ENCODE peak calls at places on chromosomes 16 and 17, in six cellular contexts. One of them, this sample, is unnamed.

GRCh38 chr16:82720414-82720813 is 93.6 kb downstream of the CDH13 start:
- DNase-seq in lung: no peak
- DNase-seq in AG09309: no peak
- DNase-seq in fibroblast of the aortic adventitia: no peak
- DNase-seq in heart left ventricle: no peak
- DNase-seq in body of pancreas: no peak
- DNase-seq in this sample: no peak

GRCh38 chr17:47708864-47709541 is 15.0 kb downstream of the TBKBP1 start:
- DNase-seq in lung: no peak
- DNase-seq in AG09309: no peak
- DNase-seq in fibroblast of the aortic adventitia: peak
- DNase-seq in heart left ventricle: peak
- DNase-seq in body of pancreas: no peak
- DNase-seq in this sample: peak

GRCh38 chr17:19398301-19399181 is 11.6 kb upstream of the MFAP4 start:
- DNase-seq in lung: peak
- DNase-seq in AG09309: no peak
- DNase-seq in fibroblast of the aortic adventitia: peak
- DNase-seq in heart left ventricle: no peak
- DNase-seq in body of pancreas: peak
- DNase-seq in this sample: peak

GRCh38 chr17:1179112-1179634 is 608 bp downstream of the ABR start:
- DNase-seq in lung: no peak
- DNase-seq in AG09309: no peak
- DNase-seq in fibroblast of the aortic adventitia: no peak
- DNase-seq in heart left ventricle: no peak
- DNase-seq in body of pancreas: no peak
- DNase-seq in this sample: no peak

GRCh38 chr16:4909825-4910224 is 27.1 kb downstream of the PPL start:
- DNase-seq in lung: no peak
- DNase-seq in AG09309: no peak
- DNase-seq in fibroblast of the aortic adventitia: no peak
- DNase-seq in heart left ventricle: no peak
- DNase-seq in body of pancreas: no peak
- DNase-seq in this sample: no peak

GRCh38 chr17:67021196-67021595 is 23.2 kb upstream of the CACNG1 start:
- DNase-seq in lung: no peak
- DNase-seq in AG09309: no peak
- DNase-seq in fibroblast of the aortic adventitia: no peak
- DNase-seq in heart left ventricle: no peak
- DNase-seq in body of pancreas: no peak
- DNase-seq in this sample: no peak

GRCh38 chr16:84058664-84059063 is 16.1 kb upstream of the SLC38A8 start:
- DNase-seq in lung: no peak
- DNase-seq in AG09309: no peak
- DNase-seq in fibroblast of the aortic adventitia: no peak
- DNase-seq in heart left ventricle: no peak
- DNase-seq in body of pancreas: no peak
- DNase-seq in this sample: peak

GRCh38 chr16:84396537-84397008 is 28.2 kb downstream of the ATP2C2 start:
- DNase-seq in lung: peak
- DNase-seq in AG09309: no peak
- DNase-seq in fibroblast of the aortic adventitia: peak
- DNase-seq in heart left ventricle: no peak
- DNase-seq in body of pancreas: no peak
- DNase-seq in this sample: no peak

GRCh38 chr16:68086336-68086821 is 1.2 kb downstream of the NFATC3 start:
- DNase-seq in lung: no peak
- DNase-seq in AG09309: no peak
- DNase-seq in fibroblast of the aortic adventitia: peak
- DNase-seq in heart left ventricle: no peak
- DNase-seq in body of pancreas: no peak
- DNase-seq in this sample: peak

GRCh38 chr16:70682239-70683145 is 3.4 kb downstream of the MTSS2 start:
- DNase-seq in lung: no peak
- DNase-seq in AG09309: no peak
- DNase-seq in fibroblast of the aortic adventitia: no peak
- DNase-seq in heart left ventricle: no peak
- DNase-seq in body of pancreas: no peak
- DNase-seq in this sample: no peak
- H3K4me3 ChIP-seq in lung: no peak
- H3K4me3 ChIP-seq in AG09309: no peak
- H3K4me3 ChIP-seq in fibroblast of the aortic adventitia: no peak
- H3K4me3 ChIP-seq in heart left ventricle: no peak
- H3K4me3 ChIP-seq in body of pancreas: no peak
- H3K4me3 ChIP-seq in this sample: no peak

GRCh38 chr17:7711356-7711755 is 6.2 kb upstream of the DNAH2 start:
- DNase-seq in lung: no peak
- DNase-seq in AG09309: no peak
- DNase-seq in fibroblast of the aortic adventitia: no peak
- DNase-seq in heart left ventricle: no peak
- DNase-seq in body of pancreas: no peak
- DNase-seq in this sample: no peak
- TF ChIP-seq CTCF in lung: no peak
- TF ChIP-seq CTCF in AG09309: no peak
- TF ChIP-seq CTCF in fibroblast of the aortic adventitia: peak
- TF ChIP-seq CTCF in heart left ventricle: no peak
- TF ChIP-seq CTCF in body of pancreas: no peak
- TF ChIP-seq CTCF in this sample: peak

DNA sequence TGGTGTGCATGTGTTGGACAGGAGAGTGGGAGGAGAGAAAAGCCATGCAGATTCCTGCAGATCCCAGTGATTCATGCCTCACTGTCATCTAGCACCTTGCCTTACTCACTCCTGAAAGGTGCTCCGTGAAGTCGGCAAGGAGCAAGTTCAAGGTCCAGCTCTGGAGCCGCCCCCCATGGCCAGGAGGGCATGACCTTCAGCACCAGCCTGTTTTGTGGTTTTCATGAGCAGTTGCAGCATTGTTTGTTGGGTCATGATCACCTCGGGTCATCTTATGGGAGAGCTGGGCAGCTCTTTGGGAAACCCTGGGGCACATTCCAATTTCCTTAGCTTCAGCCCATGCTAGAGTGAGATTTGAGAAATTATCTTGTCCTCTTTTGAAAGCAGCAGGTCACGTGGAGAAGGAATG is 137.5 kb upstream of the IRX3 start:
- DNase-seq in lung: no peak
- DNase-seq in AG09309: no peak
- DNase-seq in fibroblast of the aortic adventitia: no peak
- DNase-seq in heart left ventricle: no peak
- DNase-seq in body of pancreas: no peak
- DNase-seq in this sample: no peak
- H3K4me3 ChIP-seq in lung: no peak
- H3K4me3 ChIP-seq in AG09309: no peak
- H3K4me3 ChIP-seq in fibroblast of the aortic adventitia: no peak
- H3K4me3 ChIP-seq in heart left ventricle: no peak
- H3K4me3 ChIP-seq in body of pancreas: no peak
- H3K4me3 ChIP-seq in this sample: no peak

GRCh38 chr17:81223758-81224122 is 975 bp upstream of the CEP131 start:
- DNase-seq in lung: no peak
- DNase-seq in AG09309: no peak
- DNase-seq in fibroblast of the aortic adventitia: no peak
- DNase-seq in heart left ventricle: no peak
- DNase-seq in body of pancreas: no peak
- DNase-seq in this sample: no peak
- TF ChIP-seq CTCF in lung: no peak
- TF ChIP-seq CTCF in AG09309: no peak
- TF ChIP-seq CTCF in fibroblast of the aortic adventitia: no peak
- TF ChIP-seq CTCF in heart left ventricle: no peak
- TF ChIP-seq CTCF in body of pancreas: no peak
- TF ChIP-seq CTCF in this sample: no peak

DNA sequence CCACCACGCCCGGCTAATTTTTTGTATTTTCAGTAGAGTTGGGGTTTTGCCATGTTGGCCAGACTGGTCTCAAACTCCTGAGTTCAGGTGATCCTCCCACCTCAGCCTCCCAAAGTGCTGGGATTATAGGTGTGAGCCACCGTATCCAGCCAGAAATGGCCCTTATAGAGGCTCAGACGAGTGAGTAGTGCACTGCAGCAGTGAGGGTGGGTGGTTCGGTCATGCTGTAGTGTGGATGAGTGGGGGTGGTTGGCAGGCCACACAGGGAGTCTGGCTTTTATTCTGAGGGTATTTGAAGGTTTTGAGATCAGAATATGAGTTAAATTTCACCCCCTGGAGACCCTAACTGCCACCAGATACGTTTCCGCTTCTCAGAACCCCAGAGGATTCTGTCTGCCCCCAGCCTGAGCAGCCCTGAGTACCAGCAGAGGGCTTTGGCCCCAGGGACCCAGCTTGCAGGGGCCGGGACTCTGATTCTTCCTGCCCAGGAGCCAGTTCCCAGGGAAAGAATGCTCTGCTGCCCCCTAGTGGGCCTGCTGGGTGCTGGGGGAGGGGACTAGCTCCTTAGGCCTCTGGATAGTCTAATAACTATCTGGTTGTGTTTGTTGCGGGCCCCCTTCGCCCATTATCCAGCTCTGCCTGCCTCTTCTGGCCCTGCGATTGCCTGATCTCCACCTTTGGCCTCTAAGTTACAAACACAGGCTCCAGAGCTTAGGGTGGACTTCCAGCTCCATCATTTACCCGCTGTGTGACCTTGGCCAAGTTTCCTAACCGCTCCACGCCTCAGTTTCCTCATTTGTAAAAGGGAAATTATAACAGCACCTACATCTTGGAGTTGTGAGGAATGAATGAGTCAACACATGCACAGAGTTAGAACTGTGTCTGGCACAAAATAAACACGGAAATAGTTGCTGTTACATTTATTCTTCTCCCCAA is 2.0 kb downstream of the ZNF771 start:
- DNase-seq in lung: peak
- DNase-seq in AG09309: no peak
- DNase-seq in fibroblast of the aortic adventitia: peak
- DNase-seq in heart left ventricle: peak
- DNase-seq in body of pancreas: peak
- DNase-seq in this sample: peak
- H3K4me3 ChIP-seq in lung: no peak
- H3K4me3 ChIP-seq in AG09309: no peak
- H3K4me3 ChIP-seq in fibroblast of the aortic adventitia: peak
- H3K4me3 ChIP-seq in heart left ventricle: peak
- H3K4me3 ChIP-seq in body of pancreas: no peak
- H3K4me3 ChIP-seq in this sample: no peak

GRCh38 chr17:48990882-48991357 is 6.3 kb upstream of the IGF2BP1 start:
- DNase-seq in lung: no peak
- DNase-seq in AG09309: no peak
- DNase-seq in fibroblast of the aortic adventitia: no peak
- DNase-seq in heart left ventricle: no peak
- DNase-seq in body of pancreas: no peak
- DNase-seq in this sample: no peak
- TF ChIP-seq CTCF in lung: no peak
- TF ChIP-seq CTCF in AG09309: no peak
- TF ChIP-seq CTCF in fibroblast of the aortic adventitia: no peak
- TF ChIP-seq CTCF in heart left ventricle: no peak
- TF ChIP-seq CTCF in body of pancreas: no peak
- TF ChIP-seq CTCF in this sample: no peak

GRCh38 chr16:22163806-22164205 is 1.5 kb downstream of the SDR42E2 start:
- DNase-seq in lung: no peak
- DNase-seq in AG09309: no peak
- DNase-seq in fibroblast of the aortic adventitia: no peak
- DNase-seq in heart left ventricle: no peak
- DNase-seq in body of pancreas: no peak
- DNase-seq in this sample: no peak

GRCh38 chr16:22161401-22161800 is 905 bp upstream of the SDR42E2 start:
- DNase-seq in lung: no peak
- DNase-seq in AG09309: no peak
- DNase-seq in fibroblast of the aortic adventitia: no peak
- DNase-seq in heart left ventricle: no peak
- DNase-seq in body of pancreas: no peak
- DNase-seq in this sample: no peak

GRCh38 chr16:22164482-22164881 is 2.2 kb downstream of the SDR42E2 start:
- DNase-seq in lung: no peak
- DNase-seq in AG09309: no peak
- DNase-seq in fibroblast of the aortic adventitia: no peak
- DNase-seq in heart left ventricle: no peak
- DNase-seq in body of pancreas: no peak
- DNase-seq in this sample: no peak

GRCh38 chr16:22162658-22163009 is 328 bp downstream of the SDR42E2 start:
- DNase-seq in lung: no peak
- DNase-seq in AG09309: no peak
- DNase-seq in fibroblast of the aortic adventitia: no peak
- DNase-seq in heart left ventricle: no peak
- DNase-seq in body of pancreas: no peak
- DNase-seq in this sample: no peak

DNA sequence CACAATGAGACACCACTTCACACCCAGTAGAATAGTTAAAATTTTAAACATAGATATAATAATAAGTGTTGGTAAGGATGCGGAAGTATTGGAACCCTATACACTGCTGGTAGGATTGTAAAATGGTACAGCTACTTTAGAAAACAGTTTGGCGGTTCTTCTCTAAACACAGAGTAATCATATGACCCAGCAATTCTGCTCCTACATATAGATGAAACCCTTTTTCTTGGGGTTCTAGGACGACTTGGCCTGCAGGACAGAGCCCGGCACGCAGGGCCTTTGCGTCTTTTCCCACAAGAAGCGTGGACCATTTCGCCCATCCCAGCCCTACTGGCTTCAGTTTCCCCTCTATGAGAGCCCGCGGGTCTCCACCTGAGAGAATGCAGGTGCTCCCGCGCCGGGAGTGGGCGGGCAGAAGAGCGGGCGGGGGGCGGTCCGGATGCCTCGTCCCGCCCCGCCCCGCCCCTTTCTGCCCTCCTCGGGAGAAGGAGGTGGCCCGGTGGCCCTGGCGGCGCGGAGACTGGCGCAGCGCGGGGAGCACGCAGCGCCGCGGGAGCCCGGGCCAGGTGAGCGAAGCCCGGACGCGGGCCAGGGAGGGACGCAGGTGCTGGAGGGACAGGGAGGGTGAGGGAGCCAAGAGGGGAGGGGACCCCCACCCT is at the start of gene SDR42E2:
- DNase-seq in lung: no peak
- DNase-seq in AG09309: no peak
- DNase-seq in fibroblast of the aortic adventitia: no peak
- DNase-seq in heart left ventricle: no peak
- DNase-seq in body of pancreas: peak
- DNase-seq in this sample: no peak
- H3K4me3 ChIP-seq in lung: no peak
- H3K4me3 ChIP-seq in AG09309: no peak
- H3K4me3 ChIP-seq in fibroblast of the aortic adventitia: no peak
- H3K4me3 ChIP-seq in heart left ventricle: no peak
- H3K4me3 ChIP-seq in body of pancreas: no peak
- H3K4me3 ChIP-seq in this sample: no peak

DNA sequence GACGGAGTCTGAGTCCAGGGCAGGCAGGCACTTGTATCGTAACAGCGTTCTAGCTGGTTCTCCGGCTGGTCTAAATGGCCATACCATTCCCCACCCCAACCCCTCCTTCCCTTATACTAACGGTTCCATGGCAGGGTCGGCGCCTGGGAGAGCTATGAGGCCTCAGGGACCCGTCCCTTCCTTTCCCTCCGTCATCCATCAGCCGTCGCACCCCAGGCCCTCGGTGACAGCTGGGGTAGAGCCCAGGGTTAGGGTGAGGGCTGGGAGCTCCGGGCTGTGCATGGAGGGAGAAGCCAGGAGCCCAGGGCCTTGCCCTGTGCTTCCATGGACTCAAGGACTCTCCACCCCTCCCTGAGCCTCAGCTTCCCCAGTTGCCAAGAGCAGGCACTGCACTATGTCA is 101.4 kb downstream of the RBFOX3 start:
- DNase-seq in lung: no peak
- DNase-seq in AG09309: no peak
- DNase-seq in fibroblast of the aortic adventitia: no peak
- DNase-seq in heart left ventricle: no peak
- DNase-seq in body of pancreas: no peak
- DNase-seq in this sample: no peak
- TF ChIP-seq CTCF in lung: no peak
- TF ChIP-seq CTCF in AG09309: no peak
- TF ChIP-seq CTCF in fibroblast of the aortic adventitia: no peak
- TF ChIP-seq CTCF in heart left ventricle: no peak
- TF ChIP-seq CTCF in body of pancreas: no peak
- TF ChIP-seq CTCF in this sample: no peak